ENCODE peak calls at places on chromosome 18, in nine cellular contexts. One of them, this sample, is unnamed.

GRCh38 chr18:48838921-48839818 is 111.6 kb downstream of the SMAD7 start:
- DNase-seq in small intestine: no peak
- DNase-seq in NCI-H524 treated with DMSO at 0.1 percent for 48 hours: no peak
- DNase-seq in AG04449: no peak
- DNase-seq in WTC11: no peak
- DNase-seq in neuronal stem cell: no peak
- DNase-seq in smooth muscle cell of the brain vasculature: no peak
- DNase-seq in amniotic stem cell: peak
- DNase-seq in A172: peak
- DNase-seq in this sample: no peak

GRCh38 chr18:47809420-47809819 is 121.0 kb downstream of the SMAD2 start:
- DNase-seq in small intestine: no peak
- DNase-seq in NCI-H524 treated with DMSO at 0.1 percent for 48 hours: peak
- DNase-seq in AG04449: no peak
- DNase-seq in WTC11: no peak
- DNase-seq in neuronal stem cell: no peak
- DNase-seq in smooth muscle cell of the brain vasculature: no peak
- DNase-seq in amniotic stem cell: no peak
- DNase-seq in A172: no peak
- DNase-seq in this sample: no peak

GRCh38 chr18:4672152-4672551 is 217.0 kb upstream of the DLGAP1 start:
- DNase-seq in small intestine: no peak
- DNase-seq in NCI-H524 treated with DMSO at 0.1 percent for 48 hours: no peak
- DNase-seq in AG04449: no peak
- DNase-seq in WTC11: no peak
- DNase-seq in neuronal stem cell: no peak
- DNase-seq in smooth muscle cell of the brain vasculature: no peak
- DNase-seq in amniotic stem cell: no peak
- DNase-seq in A172: no peak
- DNase-seq in this sample: no peak

GRCh38 chr18:46336278-46337205 is 232.4 kb downstream of the HAUS1 start:
- DNase-seq in small intestine: no peak
- DNase-seq in NCI-H524 treated with DMSO at 0.1 percent for 48 hours: peak
- DNase-seq in AG04449: no peak
- DNase-seq in WTC11: no peak
- DNase-seq in neuronal stem cell: no peak
- DNase-seq in smooth muscle cell of the brain vasculature: no peak
- DNase-seq in amniotic stem cell: no peak
- DNase-seq in A172: no peak
- DNase-seq in this sample: no peak

GRCh38 chr18:12742453-12742852 is 39.6 kb downstream of the PSMG2 start:
- DNase-seq in small intestine: no peak
- DNase-seq in NCI-H524 treated with DMSO at 0.1 percent for 48 hours: no peak
- DNase-seq in AG04449: peak
- DNase-seq in WTC11: no peak
- DNase-seq in neuronal stem cell: no peak
- DNase-seq in smooth muscle cell of the brain vasculature: no peak
- DNase-seq in amniotic stem cell: peak
- DNase-seq in A172: peak
- DNase-seq in this sample: no peak

GRCh38 chr18:10406172-10406663 is 48.2 kb upstream of the APCDD1 start:
- DNase-seq in small intestine: no peak
- DNase-seq in NCI-H524 treated with DMSO at 0.1 percent for 48 hours: peak
- DNase-seq in AG04449: no peak
- DNase-seq in WTC11: peak
- DNase-seq in neuronal stem cell: no peak
- DNase-seq in smooth muscle cell of the brain vasculature: no peak
- DNase-seq in amniotic stem cell: no peak
- DNase-seq in A172: no peak
- DNase-seq in this sample: no peak

GRCh38 chr18:11324956-11325873 is 175.8 kb upstream of the PIEZO2 start:
- DNase-seq in small intestine: no peak
- DNase-seq in NCI-H524 treated with DMSO at 0.1 percent for 48 hours: no peak
- DNase-seq in AG04449: peak
- DNase-seq in WTC11: no peak
- DNase-seq in neuronal stem cell: no peak
- DNase-seq in smooth muscle cell of the brain vasculature: no peak
- DNase-seq in amniotic stem cell: peak
- DNase-seq in A172: peak
- DNase-seq in this sample: no peak

GRCh38 chr18:78992041-78992735 is 12.6 kb downstream of the SALL3 start:
- DNase-seq in small intestine: no peak
- DNase-seq in NCI-H524 treated with DMSO at 0.1 percent for 48 hours: no peak
- DNase-seq in AG04449: no peak
- DNase-seq in WTC11: no peak
- DNase-seq in neuronal stem cell: no peak
- DNase-seq in smooth muscle cell of the brain vasculature: no peak
- DNase-seq in amniotic stem cell: no peak
- DNase-seq in A172: no peak
- DNase-seq in this sample: no peak

GRCh38 chr18:49911414-49911813 is 98.1 kb upstream of the ACAA2 start:
- DNase-seq in small intestine: no peak
- DNase-seq in NCI-H524 treated with DMSO at 0.1 percent for 48 hours: no peak
- DNase-seq in AG04449: no peak
- DNase-seq in WTC11: no peak
- DNase-seq in neuronal stem cell: no peak
- DNase-seq in smooth muscle cell of the brain vasculature: no peak
- DNase-seq in amniotic stem cell: no peak
- DNase-seq in A172: no peak
- DNase-seq in this sample: no peak

GRCh38 chr18:25737710-25738251 is 352.6 kb downstream of the SS18 start:
- DNase-seq in small intestine: no peak
- DNase-seq in NCI-H524 treated with DMSO at 0.1 percent for 48 hours: no peak
- DNase-seq in AG04449: peak
- DNase-seq in WTC11: no peak
- DNase-seq in neuronal stem cell: no peak
- DNase-seq in smooth muscle cell of the brain vasculature: peak
- DNase-seq in amniotic stem cell: no peak
- DNase-seq in A172: no peak
- DNase-seq in this sample: no peak

GRCh38 chr18:2846638-2847340 is at the start of gene EMILIN2:
- DNase-seq in small intestine: no peak
- DNase-seq in NCI-H524 treated with DMSO at 0.1 percent for 48 hours: no peak
- DNase-seq in AG04449: no peak
- DNase-seq in WTC11: peak
- DNase-seq in neuronal stem cell: peak
- DNase-seq in smooth muscle cell of the brain vasculature: no peak
- DNase-seq in amniotic stem cell: no peak
- DNase-seq in A172: peak
- DNase-seq in this sample: no peak

GRCh38 chr18:48504819-48505218 is 34.0 kb upstream of the CTIF start:
- DNase-seq in small intestine: no peak
- DNase-seq in NCI-H524 treated with DMSO at 0.1 percent for 48 hours: no peak
- DNase-seq in AG04449: no peak
- DNase-seq in WTC11: no peak
- DNase-seq in neuronal stem cell: no peak
- DNase-seq in smooth muscle cell of the brain vasculature: no peak
- DNase-seq in amniotic stem cell: no peak
- DNase-seq in A172: no peak
- DNase-seq in this sample: no peak

GRCh38 chr18:12287684-12288405 is 20.2 kb upstream of the TUBB6 start:
- DNase-seq in small intestine: peak
- DNase-seq in NCI-H524 treated with DMSO at 0.1 percent for 48 hours: no peak
- DNase-seq in AG04449: peak
- DNase-seq in WTC11: peak
- DNase-seq in neuronal stem cell: no peak
- DNase-seq in smooth muscle cell of the brain vasculature: no peak
- DNase-seq in amniotic stem cell: peak
- DNase-seq in A172: peak
- DNase-seq in this sample: no peak

This sample was measured in naive thymus-derived CD8-positive, alpha-beta T cell.